ENCODE peak calls at places on chromosome 17, in four cellular contexts. One of them, this sample, is unnamed.

GRCh38 chr17:10062757-10063385 is 135.5 kb downstream of the GAS7 start:
- DNase-seq in endodermal cell: no peak
- DNase-seq in left ventricle myocardium inferior: no peak
- DNase-seq in pancreas: no peak
- DNase-seq in this sample: no peak

GRCh38 chr17:28968269-28968913 is 17.1 kb upstream of the PHF12 start:
- DNase-seq in pancreas: no peak
- DNase-seq in left ventricle myocardium inferior: no peak
- DNase-seq in endodermal cell: peak; percentile 74
- DNase-seq in this sample: no peak

GRCh38 chr17:31369266-31369665 is 22.2 kb upstream of the RAB11FIP4 start:
- DNase-seq in left ventricle myocardium inferior: no peak
- DNase-seq in endodermal cell: no peak
- DNase-seq in pancreas: no peak
- DNase-seq in this sample: no peak

GRCh38 chr17:43467981-43468541 is 15.7 kb upstream of the DHX8 start:
- DNase-seq in left ventricle myocardium inferior: no peak
- DNase-seq in pancreas: no peak
- DNase-seq in endodermal cell: no peak
- DNase-seq in this sample: no peak

GRCh38 chr17:14032234-14032633 is 37.1 kb upstream of the COX10 start:
- DNase-seq in left ventricle myocardium inferior: no peak
- DNase-seq in endodermal cell: no peak
- DNase-seq in pancreas: no peak
- DNase-seq in this sample: no peak

GRCh38 chr17:42411905-42412679 is 11.0 kb downstream of the CAVIN1 start:
- DNase-seq in left ventricle myocardium inferior: no peak
- DNase-seq in endodermal cell: peak; percentile 42
- DNase-seq in pancreas: no peak
- DNase-seq in this sample: no peak

GRCh38 chr17:7502987-7503386 is 18.8 kb downstream of the POLR2A start:
- DNase-seq in endodermal cell: peak; percentile 84
- DNase-seq in left ventricle myocardium inferior: no peak
- DNase-seq in pancreas: no peak
- DNase-seq in this sample: no peak

GRCh38 chr17:77096570-77097214 is 44.1 kb upstream of the SEC14L1 start:
- DNase-seq in left ventricle myocardium inferior: no peak
- DNase-seq in endodermal cell: no peak
- DNase-seq in pancreas: no peak
- DNase-seq in this sample: peak; percentile 70

GRCh38 chr17:7552621-7553051 is 3.8 kb downstream of the TNFSF12 start:
- DNase-seq in endodermal cell: no peak
- DNase-seq in left ventricle myocardium inferior: no peak
- DNase-seq in pancreas: no peak
- DNase-seq in this sample: no peak

GRCh38 chr17:64036198-64036922 is 15.9 kb upstream of the ICAM2 start:
- DNase-seq in left ventricle myocardium inferior: no peak
- DNase-seq in pancreas: no peak
- DNase-seq in endodermal cell: peak; percentile 94
- DNase-seq in this sample: no peak

GRCh38 chr17:40597168-40598020 is 32.1 kb upstream of the CCR7 start:
- DNase-seq in endodermal cell: no peak
- DNase-seq in pancreas: no peak
- DNase-seq in left ventricle myocardium inferior: no peak
- DNase-seq in this sample: peak; percentile 38

GRCh38 chr17:19322129-19322505 is 40.4 kb downstream of the B9D1 start:
- DNase-seq in left ventricle myocardium inferior: no peak
- DNase-seq in pancreas: peak; percentile 51
- DNase-seq in endodermal cell: no peak
- DNase-seq in this sample: no peak

GRCh38 chr17:57604771-57605733 is 140.0 kb downstream of the CCDC182 start:
- DNase-seq in left ventricle myocardium inferior: peak; percentile 54
- DNase-seq in endodermal cell: no peak
- DNase-seq in pancreas: peak; percentile 57
- DNase-seq in this sample: peak; percentile 68

GRCh38 chr17:82943751-82944150 is 103.9 kb upstream of the ZNF750 start:
- DNase-seq in pancreas: peak; percentile 23
- DNase-seq in endodermal cell: no peak
- DNase-seq in left ventricle myocardium inferior: peak; percentile 5
- DNase-seq in this sample: no peak

GRCh38 chr17:69401251-69401650 is 13.2 kb upstream of the MAP2K6 start:
- DNase-seq in pancreas: no peak
- DNase-seq in endodermal cell: no peak
- DNase-seq in left ventricle myocardium inferior: no peak
- DNase-seq in this sample: no peak

GRCh38 chr17:39867084-39867890 is 715 bp upstream of the ZPBP2 start:
- DNase-seq in left ventricle myocardium inferior: no peak
- DNase-seq in endodermal cell: no peak
- DNase-seq in pancreas: no peak
- DNase-seq in this sample: no peak

GRCh38 chr17:31740611-31741082 is 118.4 kb downstream of the COPRS start:
- DNase-seq in endodermal cell: no peak
- DNase-seq in pancreas: no peak
- DNase-seq in left ventricle myocardium inferior: no peak
- DNase-seq in this sample: no peak

GRCh38 chr17:45087496-45087975 is 26.4 kb downstream of the NMT1 start:
- DNase-seq in left ventricle myocardium inferior: no peak
- DNase-seq in endodermal cell: no peak
- DNase-seq in pancreas: no peak
- DNase-seq in this sample: no peak

GRCh38 chr17:14737984-14738651 is 437.2 kb downstream of the HS3ST3B1 start:
- DNase-seq in endodermal cell: peak; percentile 78
- DNase-seq in left ventricle myocardium inferior: peak; percentile 24
- DNase-seq in pancreas: peak; percentile 69
- DNase-seq in this sample: peak; percentile 84

GRCh38 chr17:43755389-43755875 is 3.2 kb downstream of the SOST start:
- DNase-seq in endodermal cell: peak; percentile 95
- DNase-seq in pancreas: peak; percentile 63
- DNase-seq in left ventricle myocardium inferior: no peak
- DNase-seq in this sample: no peak

GRCh38 chr17:149897-150575 is 12.7 kb downstream of the SCGB1C2 start:
- DNase-seq in left ventricle myocardium inferior: peak; percentile 5
- DNase-seq in pancreas: peak; percentile 20
- DNase-seq in endodermal cell: no peak
- DNase-seq in this sample: peak; percentile 13

GRCh38 chr17:64393000-64393402 is 2.3 kb upstream of the PECAM1 start:
- DNase-seq in pancreas: no peak
- DNase-seq in left ventricle myocardium inferior: no peak
- DNase-seq in endodermal cell: no peak
- DNase-seq in this sample: no peak

GRCh38 chr17:225551-225950 is 44.1 kb upstream of the DOC2B start:
- DNase-seq in endodermal cell: no peak
- DNase-seq in pancreas: peak; percentile 41
- DNase-seq in left ventricle myocardium inferior: peak; percentile 4
- DNase-seq in this sample: no peak

GRCh38 chr17:81278831-81279230 is 16.3 kb downstream of the SLC38A10 start:
- DNase-seq in pancreas: no peak
- DNase-seq in endodermal cell: no peak
- DNase-seq in left ventricle myocardium inferior: no peak
- DNase-seq in this sample: no peak

GRCh38 chr17:40071720-40072480 is 9.1 kb downstream of the THRA start:
- DNase-seq in pancreas: peak; percentile 94
- DNase-seq in endodermal cell: peak; percentile 51
- DNase-seq in left ventricle myocardium inferior: peak; percentile 76
- DNase-seq in this sample: peak; percentile 83

GRCh38 chr17:29250666-29251065 is 4.0 kb downstream of the CRYBA1 start:
- DNase-seq in pancreas: no peak
- DNase-seq in endodermal cell: no peak
- DNase-seq in left ventricle myocardium inferior: no peak
- DNase-seq in this sample: no peak

GRCh38 chr17:43200127-43200526 is 11.5 kb upstream of the TMEM106A start:
- DNase-seq in pancreas: no peak
- DNase-seq in endodermal cell: no peak
- DNase-seq in left ventricle myocardium inferior: no peak
- DNase-seq in this sample: no peak

GRCh38 chr17:64777413-64778101 is 115.5 kb upstream of the SMURF2 start:
- DNase-seq in left ventricle myocardium inferior: peak; percentile 54
- DNase-seq in endodermal cell: peak; percentile 71
- DNase-seq in pancreas: no peak
- DNase-seq in this sample: no peak

GRCh38 chr17:21814776-21815175 is 122.5 kb downstream of the KCNJ18 start:
- DNase-seq in endodermal cell: no peak
- DNase-seq in left ventricle myocardium inferior: no peak
- DNase-seq in pancreas: no peak
- DNase-seq in this sample: no peak

GRCh38 chr17:2796164-2797140 is at the start of gene RAP1GAP2:
- DNase-seq in pancreas: no peak
- DNase-seq in left ventricle myocardium inferior: peak; percentile 62
- DNase-seq in endodermal cell: peak; percentile 66
- DNase-seq in this sample: peak; percentile 60

GRCh38 chr17:43393944-43394482 is 4.8 kb upstream of the ARL4D start:
- DNase-seq in left ventricle myocardium inferior: peak; percentile 86
- DNase-seq in pancreas: peak; percentile 91
- DNase-seq in endodermal cell: peak; percentile 98
- DNase-seq in this sample: peak; percentile 96

GRCh38 chr17:57242148-57242547 is 14.2 kb upstream of the MSI2 start:
- DNase-seq in endodermal cell: no peak
- DNase-seq in pancreas: no peak
- DNase-seq in left ventricle myocardium inferior: peak; percentile 28
- DNase-seq in this sample: no peak

GRCh38 chr17:37067555-37068111 is 118.9 kb downstream of the AATF start:
- DNase-seq in endodermal cell: peak; percentile 68
- DNase-seq in pancreas: peak; percentile 62
- DNase-seq in left ventricle myocardium inferior: peak; percentile 33
- DNase-seq in this sample: peak; percentile 60

GRCh38 chr17:71519285-71519684 is 601.5 kb upstream of the SOX9 start:
- DNase-seq in pancreas: no peak
- DNase-seq in left ventricle myocardium inferior: no peak
- DNase-seq in endodermal cell: no peak
- DNase-seq in this sample: no peak

GRCh38 chr17:73630957-73631595 is 13.2 kb downstream of the SDK2 start:
- DNase-seq in endodermal cell: no peak
- DNase-seq in pancreas: no peak
- DNase-seq in left ventricle myocardium inferior: no peak
- DNase-seq in this sample: no peak
- H3K27me3 ChIP-seq in endodermal cell: no peaks in the 10 kb centered on the region
- H3K27me3 ChIP-seq in pancreas: no peaks in the 10 kb centered on the region
- H3K27me3 ChIP-seq in left ventricle myocardium inferior: peaks cover 6% of the 10 kb centered on the region
- H3K27me3 ChIP-seq in this sample: no peaks in the 10 kb centered on the region

DNA sequence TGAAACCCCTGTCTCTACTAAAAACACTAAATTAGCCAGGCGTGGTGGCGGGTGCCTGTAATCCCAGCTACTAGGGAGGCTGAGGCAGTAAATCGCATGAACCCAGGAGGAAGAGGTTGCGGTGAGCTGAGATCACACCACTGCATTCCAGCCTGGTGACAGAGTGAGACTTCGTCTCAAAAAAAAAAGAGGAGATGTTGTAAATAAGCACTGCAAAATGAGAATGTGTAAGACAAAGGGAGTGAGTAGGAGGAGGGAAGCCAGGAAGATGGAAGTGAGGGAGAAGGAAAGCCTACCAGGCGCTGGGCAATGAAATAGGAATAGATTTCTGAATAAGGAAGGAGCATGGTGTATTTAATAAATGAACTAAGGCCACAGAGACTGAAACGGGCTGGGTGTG is 8.7 kb upstream of the PRPF8 start:
- DNase-seq in pancreas: no peak
- DNase-seq in endodermal cell: no peak
- DNase-seq in left ventricle myocardium inferior: no peak
- DNase-seq in this sample: no peak
- TF ChIP-seq CTCF in pancreas: no peak
- TF ChIP-seq CTCF in endodermal cell: no peak
- TF ChIP-seq CTCF in left ventricle myocardium inferior: no peak
- TF ChIP-seq CTCF in this sample: no peak

DNA sequence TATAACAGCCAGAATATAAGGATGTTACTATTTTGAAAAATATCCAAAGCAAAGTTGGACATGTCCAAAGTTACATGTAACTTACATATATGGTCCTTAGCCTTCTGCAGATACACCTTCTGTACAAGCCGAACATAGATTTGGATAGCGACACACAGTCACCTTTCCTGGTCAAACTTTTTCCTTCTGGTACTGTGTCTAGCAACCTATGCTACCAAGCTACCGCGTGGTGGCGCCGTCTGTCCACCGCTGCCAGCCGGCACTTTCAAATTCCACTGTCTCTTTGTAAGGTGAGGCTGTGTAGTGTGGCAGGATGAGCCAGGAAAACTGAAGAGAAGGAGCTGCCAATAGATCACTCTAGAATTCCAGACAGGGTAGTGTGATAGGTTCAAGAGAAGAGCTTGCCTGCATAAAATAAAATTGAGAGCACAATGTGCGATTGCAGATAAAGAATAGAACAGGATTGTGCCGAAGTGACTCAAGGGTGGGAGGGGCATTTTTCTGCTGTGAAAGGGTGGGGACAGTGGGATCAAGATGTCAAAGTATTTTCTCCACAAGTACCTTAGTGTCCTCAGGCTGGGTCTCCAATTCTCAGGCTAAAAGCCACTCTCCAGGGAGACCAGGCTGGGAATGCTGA is 366.9 kb downstream of the SLC39A11 start:
- DNase-seq in left ventricle myocardium inferior: peak; percentile 47
- DNase-seq in pancreas: peak; percentile 82
- DNase-seq in endodermal cell: peak; percentile 90
- DNase-seq in this sample: no peak
- H3K27ac ChIP-seq in left ventricle myocardium inferior: no peak overlapping the region
- H3K27ac ChIP-seq in pancreas: no peak overlapping the region
- H3K27ac ChIP-seq in endodermal cell: no peak overlapping the region
- H3K27ac ChIP-seq in this sample: no peak overlapping the region

GRCh38 chr17:74110467-74110866 is 93.0 kb upstream of the RPL38 start:
- DNase-seq in endodermal cell: no peak
- DNase-seq in pancreas: no peak
- DNase-seq in left ventricle myocardium inferior: no peak
- DNase-seq in this sample: no peak

GRCh38 chr17:74114881-74115470 is 88.5 kb upstream of the RPL38 start:
- DNase-seq in endodermal cell: no peak
- DNase-seq in pancreas: no peak
- DNase-seq in left ventricle myocardium inferior: no peak
- DNase-seq in this sample: no peak

GRCh38 chr17:74115586-74115985 is 87.9 kb upstream of the RPL38 start:
- DNase-seq in endodermal cell: no peak
- DNase-seq in pancreas: no peak
- DNase-seq in left ventricle myocardium inferior: no peak
- DNase-seq in this sample: no peak

GRCh38 chr17:74113952-74114351 is 89.5 kb upstream of the RPL38 start:
- DNase-seq in pancreas: no peak
- DNase-seq in endodermal cell: no peak
- DNase-seq in left ventricle myocardium inferior: no peak
- DNase-seq in this sample: no peak

DNA sequence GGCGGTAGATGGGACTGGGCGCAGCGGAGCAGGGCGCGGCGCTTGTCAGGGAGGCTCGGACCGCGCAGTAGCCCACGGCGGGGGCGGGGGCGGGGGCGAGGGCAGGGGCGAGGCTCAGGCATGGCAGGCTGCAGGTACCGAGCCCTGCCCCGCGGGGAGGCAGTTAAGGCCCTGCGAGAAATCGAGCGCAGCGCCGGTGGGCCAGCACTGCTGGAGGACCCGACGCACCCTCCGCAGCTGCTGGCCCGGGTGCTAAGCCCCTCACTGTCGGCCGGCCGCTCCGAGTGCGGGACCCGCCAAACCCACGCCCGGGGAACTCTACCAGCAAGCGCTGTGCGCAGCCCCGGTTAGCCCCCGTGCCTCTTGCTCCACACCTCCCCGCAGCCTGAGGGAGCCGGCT is 90.2 kb upstream of the RPL38 start:
- DNase-seq in endodermal cell: no peak
- DNase-seq in pancreas: no peak
- DNase-seq in left ventricle myocardium inferior: no peak
- DNase-seq in this sample: no peak
- H3K27me3 ChIP-seq in endodermal cell: no peaks in the 10 kb centered on the region
- H3K27me3 ChIP-seq in pancreas: no peaks in the 10 kb centered on the region
- H3K27me3 ChIP-seq in left ventricle myocardium inferior: peaks cover 86% of the 10 kb centered on the region
- H3K27me3 ChIP-seq in this sample: no peaks in the 10 kb centered on the region